ENCODE peak calls at places on chromosomes 13 and 19, in five cellular contexts. One of them, this sample, is unnamed.

GRCh38 chr13:81683526-81683925 is 1342.6 kb upstream of the SPRY2 start:
- DNase-seq in HepG2: no peak
- DNase-seq in K562: no peak
- DNase-seq in endodermal cell: no peak
- DNase-seq in IMR-90: no peak
- DNase-seq in this sample: no peak

GRCh38 chr13:66102864-66103263 is 1127.3 kb downstream of the PCDH9 start:
- DNase-seq in HepG2: no peak
- DNase-seq in K562: no peak
- DNase-seq in endodermal cell: no peak
- DNase-seq in IMR-90: peak
- DNase-seq in this sample: no peak

GRCh38 chr19:17951151-17952040 is 15.5 kb upstream of the KCNN1 start:
- DNase-seq in HepG2: no peak
- DNase-seq in K562: no peak
- DNase-seq in endodermal cell: peak
- DNase-seq in IMR-90: no peak
- DNase-seq in this sample: no peak

GRCh38 chr19:39532233-39533002 is at the start of gene EID2B:
- DNase-seq in HepG2: peak
- DNase-seq in K562: peak
- DNase-seq in endodermal cell: peak
- DNase-seq in IMR-90: peak
- DNase-seq in this sample: peak

GRCh38 chr13:59991395-59991794 is 172.3 kb downstream of the DIAPH3 start:
- DNase-seq in HepG2: no peak
- DNase-seq in K562: no peak
- DNase-seq in endodermal cell: no peak
- DNase-seq in IMR-90: no peak
- DNase-seq in this sample: no peak

GRCh38 chr13:48505597-48506091 is 27.2 kb downstream of the RCBTB2 start:
- DNase-seq in HepG2: no peak
- DNase-seq in K562: no peak
- DNase-seq in endodermal cell: no peak
- DNase-seq in IMR-90: peak
- DNase-seq in this sample: peak

GRCh38 chr13:53150568-53150967 is 122.0 kb downstream of the OLFM4 start:
- DNase-seq in HepG2: no peak
- DNase-seq in K562: no peak
- DNase-seq in endodermal cell: no peak
- DNase-seq in IMR-90: no peak
- DNase-seq in this sample: no peak

GRCh38 chr13:55263045-55263444 is 1877.7 kb upstream of the PRR20A start:
- DNase-seq in HepG2: no peak
- DNase-seq in K562: no peak
- DNase-seq in endodermal cell: no peak
- DNase-seq in IMR-90: no peak
- DNase-seq in this sample: no peak

GRCh38 chr13:94559201-94559795 is 36.7 kb downstream of the TGDS start:
- DNase-seq in HepG2: no peak
- DNase-seq in K562: no peak
- DNase-seq in endodermal cell: no peak
- DNase-seq in IMR-90: no peak
- DNase-seq in this sample: no peak

GRCh38 chr13:72258340-72258981 is 391.5 kb upstream of the DACH1 start:
- DNase-seq in HepG2: no peak
- DNase-seq in K562: no peak
- DNase-seq in endodermal cell: peak
- DNase-seq in IMR-90: no peak
- DNase-seq in this sample: peak

GRCh38 chr19:17739121-17739875 is 12.0 kb upstream of the FCHO1 start:
- DNase-seq in HepG2: no peak
- DNase-seq in K562: peak
- DNase-seq in endodermal cell: no peak
- DNase-seq in IMR-90: no peak
- DNase-seq in this sample: no peak

GRCh38 chr13:34411177-34411576 is 530.9 kb upstream of the NBEA start:
- DNase-seq in HepG2: no peak
- DNase-seq in K562: no peak
- DNase-seq in endodermal cell: no peak
- DNase-seq in IMR-90: no peak
- DNase-seq in this sample: no peak

GRCh38 chr13:102793583-102794355 is 5.0 kb downstream of the POGLUT2 start:
- DNase-seq in HepG2: no peak
- DNase-seq in K562: no peak
- DNase-seq in endodermal cell: no peak
- DNase-seq in IMR-90: no peak
- DNase-seq in this sample: no peak

GRCh38 chr13:102800145-102801041 is 1.5 kb downstream of the BIVM start:
- DNase-seq in HepG2: peak
- DNase-seq in K562: peak
- DNase-seq in endodermal cell: peak
- DNase-seq in IMR-90: peak
- DNase-seq in this sample: peak

GRCh38 chr13:102798653-102799543 is at the start of the genes BIVM and POGLUT2:
- DNase-seq in HepG2: peak
- DNase-seq in K562: peak
- DNase-seq in endodermal cell: peak
- DNase-seq in IMR-90: peak
- DNase-seq in this sample: peak

DNA sequence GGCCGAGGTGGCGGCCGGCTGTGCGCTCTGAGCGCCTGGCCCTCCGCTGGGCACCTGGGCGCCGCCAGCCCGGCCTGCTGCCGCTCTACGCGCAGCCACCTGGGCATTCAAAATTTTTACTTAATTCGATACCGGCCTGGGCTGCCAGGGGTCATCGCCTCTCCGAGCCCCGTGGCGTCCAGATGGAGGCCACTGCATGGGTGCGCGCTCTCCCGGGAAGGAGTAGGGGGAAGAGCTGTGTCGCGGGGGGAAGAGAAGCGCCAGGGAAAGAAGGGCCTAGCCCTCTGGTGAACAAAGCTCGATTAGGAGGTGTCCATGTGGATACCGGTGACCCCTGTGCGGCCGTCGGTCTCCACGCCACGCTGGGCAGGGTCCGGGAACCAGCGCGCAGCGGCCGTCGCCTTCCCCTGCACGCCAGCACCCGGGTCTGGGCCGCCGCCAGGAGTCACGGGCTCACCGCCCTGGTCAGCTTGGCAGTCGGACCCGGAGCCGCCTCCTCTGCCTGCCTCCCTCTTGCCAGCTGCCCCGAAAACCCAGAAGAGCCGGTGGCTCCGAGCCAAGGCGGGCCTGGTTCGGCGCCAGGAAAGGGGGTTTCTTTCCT is 725 bp downstream of the BIVM start:
- DNase-seq in HepG2: no peak
- DNase-seq in K562: peak
- DNase-seq in endodermal cell: peak
- DNase-seq in IMR-90: peak
- DNase-seq in this sample: peak
- H3K9ac ChIP-seq in HepG2: peak
- H3K9ac ChIP-seq in K562: peak
- H3K9ac ChIP-seq in endodermal cell: no peak
- H3K9ac ChIP-seq in IMR-90: peak
- H3K9ac ChIP-seq in this sample: peak

GRCh38 chr19:51702754-51703654 is 9.9 kb downstream of the SPACA6 start:
- DNase-seq in HepG2: no peak
- DNase-seq in K562: peak
- DNase-seq in endodermal cell: peak
- DNase-seq in IMR-90: no peak
- DNase-seq in this sample: no peak
- H3K4me3 ChIP-seq in HepG2: no peak
- H3K4me3 ChIP-seq in K562: peak
- H3K4me3 ChIP-seq in endodermal cell: peak
- H3K4me3 ChIP-seq in IMR-90: no peak
- H3K4me3 ChIP-seq in this sample: no peak

DNA sequence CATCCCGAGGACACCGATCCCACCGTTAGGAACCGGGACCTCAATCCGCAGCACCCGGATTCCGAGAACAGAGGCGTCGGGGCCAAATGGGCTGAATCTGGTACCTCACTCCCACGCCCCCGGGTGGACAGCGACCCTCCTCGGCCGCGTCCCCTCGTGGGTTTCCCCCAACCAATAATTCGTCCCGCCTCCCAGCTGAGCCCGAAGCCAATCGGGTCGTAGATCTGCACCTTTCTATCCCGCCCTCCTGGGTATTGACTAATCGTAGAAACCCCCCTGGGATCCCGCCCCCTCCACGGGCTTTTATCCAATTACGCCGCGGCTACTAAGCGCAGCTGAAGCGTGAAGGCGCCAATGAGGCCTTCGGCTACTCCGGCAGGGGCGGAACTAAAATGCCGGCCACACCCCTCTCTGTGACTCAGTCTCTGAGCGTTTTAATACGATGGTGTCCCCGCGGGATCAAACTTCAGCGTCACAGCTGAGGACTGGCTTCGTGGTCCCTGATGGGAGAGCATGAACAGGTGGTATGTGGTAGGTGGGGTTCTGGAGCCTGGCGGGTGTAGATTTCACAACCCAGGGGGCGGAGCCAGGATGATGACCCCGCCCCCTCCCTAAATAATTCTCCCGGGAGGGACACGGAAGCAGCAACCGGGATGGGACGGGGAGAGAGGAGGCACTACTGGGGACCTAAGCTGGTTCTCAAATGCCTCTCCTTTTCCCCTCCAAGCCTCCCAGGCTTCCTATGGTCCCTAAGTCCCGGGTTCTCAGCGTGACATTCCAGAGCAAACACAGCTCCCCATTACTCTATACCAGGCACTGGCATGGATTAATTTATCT is at the start of the genes CCDC159 and TMEM205:
- DNase-seq in HepG2: peak
- DNase-seq in K562: peak
- DNase-seq in endodermal cell: peak
- DNase-seq in IMR-90: peak
- DNase-seq in this sample: peak
- TF ChIP-seq CTCF in HepG2: peak
- TF ChIP-seq CTCF in K562: peak
- TF ChIP-seq CTCF in endodermal cell: no peak
- TF ChIP-seq CTCF in IMR-90: peak
- TF ChIP-seq CTCF in this sample: no peak

GRCh38 chr19:1412323-1412923 is 5.0 kb downstream of the DAZAP1 start:
- DNase-seq in HepG2: no peak
- DNase-seq in K562: no peak
- DNase-seq in endodermal cell: no peak
- DNase-seq in IMR-90: no peak
- DNase-seq in this sample: no peak
- H3K9ac ChIP-seq in HepG2: no peak
- H3K9ac ChIP-seq in K562: no peak
- H3K9ac ChIP-seq in endodermal cell: no peak
- H3K9ac ChIP-seq in IMR-90: no peak
- H3K9ac ChIP-seq in this sample: peak